ENCODE peak calls at places on chromosomes 12 and 14, in five cellular contexts. R is HepG2, E is body of pancreas, D is right lobe of liver, O is prostate gland. L is an unnamed sample.

GRCh38 chr14:95226801-95227200 is 69.5 kb upstream of the DICER1 start:
- DNase-seq in O (no peak), E (no peak), D (no peak), R (no peak), L (no peak)

GRCh38 chr12:112370868-112371510 is 11.2 kb downstream of the HECTD4 start:
- DNase-seq in O (no peak), E (no peak), D (no peak), R (peak; percentile 39), L (no peak)

GRCh38 chr14:75303415-75303814 is 24.8 kb downstream of the FOS start:
- DNase-seq in D (peak; percentile 52), O (peak; percentile 73), E (peak; percentile 77), R (peak; percentile 66), L (peak; percentile 87)

GRCh38 chr12:96401061-96401871 is 1.0 kb upstream of the CDK17 start:
- DNase-seq in R (peak; percentile 45), O (peak; percentile 20), D (peak; percentile 32), E (peak; percentile 31), L (peak; percentile 84)

GRCh38 chr12:29245246-29245645 is 96.2 kb downstream of the FAR2 start:
- DNase-seq in E (no peak), D (no peak), O (no peak), R (no peak), L (no peak)

GRCh38 chr14:51855234-51855633 is 5.2 kb upstream of the GNG2 start:
- DNase-seq in E (no peak), O (no peak), R (no peak), D (no peak), L (no peak)

GRCh38 chr14:76937181-76938091 is 91.1 kb downstream of the IRF2BPL start:
- DNase-seq in E (no peak), D (no peak), R (no peak), O (no peak), L (no peak)

GRCh38 chr12:65449400-65449799 is 170.9 kb downstream of the MSRB3 start:
- DNase-seq in E (no peak), R (no peak), D (no peak), O (no peak), L (no peak)

GRCh38 chr12:1777798-1778197 is 42.6 kb upstream of the LRTM2 start:
- DNase-seq in D (no peak), E (no peak), R (no peak), O (no peak), L (no peak)

GRCh38 chr12:112812598-112813406 is 21.3 kb downstream of the RPH3A start:
- DNase-seq in O (no peak), R (no peak), D (no peak), E (no peak), L (no peak)

GRCh38 chr12:50221228-50222008 is 54.2 kb upstream of the CERS5 start:
- DNase-seq in R (no peak), E (no peak), D (no peak), O (peak; percentile 53), L (no peak)
- TF ChIP-seq POLR2A in R (no peak), E (no peak), D (no peak), O (peak; percentile 24), L (no peak)

GRCh38 chr14:63852817-63853730 is at the start of gene SYNE2:
- DNase-seq in R (peak; percentile 38), O (peak; percentile 80), E (peak; percentile 82), D (peak; percentile 87), L (peak; percentile 62)
- TF ChIP-seq POLR2A in R (peak; percentile 49), O (peak; percentile 62), E (no peak), D (peak; percentile 1), L (no peak)

GRCh38 chr14:69360438-69361108 is 37.5 kb downstream of the ERH start:
- DNase-seq in E (no peak), O (no peak), D (no peak), R (no peak), L (no peak)

GRCh38 chr14:69363964-69364363 is 34.1 kb downstream of the ERH start:
- DNase-seq in R (no peak), O (no peak), D (no peak), E (no peak), L (no peak)

GRCh38 chr14:69366761-69367160 is 31.3 kb downstream of the ERH start:
- DNase-seq in D (no peak), R (no peak), O (no peak), E (no peak), L (no peak)

GRCh38 chr14:69366069-69366468 is 32.0 kb downstream of the ERH start:
- DNase-seq in E (no peak), R (no peak), D (no peak), O (no peak), L (no peak)

GRCh38 chr14:69363055-69363454 is 35.0 kb downstream of the ERH start:
- DNase-seq in E (no peak), D (no peak), R (peak; percentile 6), O (no peak), L (peak; percentile 12)
- TF ChIP-seq POLR2A in E (no peak), D (no peak), R (no peak), O (no peak), L (no peak)

DNA sequence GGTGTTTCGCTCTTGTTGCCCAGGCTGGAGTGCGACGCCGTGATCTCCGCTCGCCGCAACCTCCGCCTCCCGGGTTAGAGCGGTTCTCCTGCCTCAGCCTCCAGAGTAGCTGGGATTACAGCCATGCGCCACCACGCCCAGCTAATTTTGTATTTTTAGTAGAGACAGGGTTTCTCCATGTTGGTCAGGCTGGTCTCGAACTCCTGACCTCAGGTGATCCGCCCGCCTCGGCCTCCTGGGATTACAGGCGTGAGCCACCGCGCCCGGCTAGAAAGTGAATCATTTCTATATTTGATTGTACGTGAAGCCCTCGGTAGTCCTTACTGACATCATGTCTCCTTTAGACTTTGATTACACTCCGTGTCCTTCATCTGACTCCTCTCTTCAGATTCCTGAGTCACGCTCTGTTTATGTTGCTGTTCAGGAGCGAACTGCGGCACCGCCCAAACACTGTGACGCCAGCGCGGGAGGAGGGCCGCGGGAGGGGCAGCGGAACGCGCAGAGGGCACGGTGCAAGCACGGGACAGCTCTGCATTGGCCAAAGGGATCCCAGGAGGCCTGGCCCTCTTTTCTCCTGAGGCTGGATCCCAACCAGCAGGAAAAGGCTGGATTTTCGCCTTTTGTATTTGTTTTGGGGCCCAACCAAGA is 578 bp upstream of the GABARAPL1 start:
- DNase-seq in O (peak; percentile 98), D (peak; percentile 98), E (peak; percentile 97), R (peak; percentile 95), L (peak; percentile 98)
- TF ChIP-seq POLR2A in O (peak; percentile 93), D (peak; percentile 73), E (peak; percentile 93), R (peak; percentile 53), L (peak; percentile 74)

GRCh38 chr12:116469344-116469743 is 89.8 kb upstream of the MAP1LC3B2 start:
- DNase-seq in D (no peak), R (no peak), E (no peak), O (no peak), L (no peak)
- TF ChIP-seq POLR2A in D (no peak), R (no peak), E (no peak), O (no peak), L (no peak)

DNA sequence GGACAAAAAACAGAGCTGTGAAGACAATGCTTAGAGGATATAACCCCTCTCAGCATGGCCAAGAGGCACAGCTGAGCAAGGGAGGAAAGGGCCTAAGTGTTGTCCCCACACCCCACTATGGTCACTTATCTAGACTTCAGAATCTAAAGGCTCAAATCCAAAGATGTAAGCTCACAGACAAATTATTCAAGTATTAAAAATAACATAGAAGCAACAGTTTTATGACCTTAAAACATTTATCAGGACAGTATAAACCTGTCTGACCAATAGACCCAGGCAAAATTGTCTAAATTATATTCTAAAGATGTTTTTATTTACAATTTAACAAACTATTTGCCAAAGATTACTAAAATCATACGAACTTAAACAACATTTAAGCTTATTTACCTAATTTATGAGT is 28.1 kb upstream of the PRICKLE1 start:
- DNase-seq in D (no peak), O (no peak), R (no peak), E (no peak), L (no peak)
- TF ChIP-seq POLR2A in D (no peak), O (no peak), R (no peak), E (no peak), L (no peak)

DNA sequence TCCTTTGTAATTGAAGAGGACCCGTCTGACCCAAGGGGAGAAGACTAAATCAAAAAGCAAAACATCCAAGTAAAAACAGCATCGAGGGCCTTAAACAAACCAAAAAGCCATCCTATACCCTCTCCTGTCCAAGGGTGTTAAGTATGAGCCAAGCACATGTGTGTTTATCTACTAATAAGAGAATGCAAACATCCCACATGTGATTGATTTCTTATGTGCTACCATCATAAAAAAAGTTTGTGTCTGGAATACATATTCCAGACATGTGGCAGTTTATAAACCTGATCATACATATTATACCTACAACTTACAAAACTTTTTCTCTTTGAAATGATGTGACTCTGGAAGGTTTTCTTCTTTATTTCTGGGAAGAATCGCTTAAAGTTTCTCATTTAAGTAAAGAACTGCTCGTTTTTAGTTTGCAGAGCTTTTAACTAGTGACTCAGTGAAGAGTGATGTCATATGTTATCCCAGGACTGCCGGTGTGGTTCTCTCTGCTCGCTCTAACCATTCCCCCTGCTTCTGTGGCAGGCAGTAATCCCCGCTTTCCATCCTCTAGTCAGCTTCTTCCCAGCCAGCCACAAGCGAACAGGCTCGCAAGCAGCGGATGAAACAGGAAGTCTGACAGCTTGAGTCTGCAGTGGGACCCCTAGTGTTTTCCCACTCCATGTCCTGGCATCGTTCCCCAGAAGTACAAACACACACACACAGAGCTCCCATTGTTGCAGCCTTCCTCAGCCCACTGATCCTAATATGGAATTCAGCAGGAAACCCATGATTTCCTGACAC is 431 bp upstream of the RHOJ start:
- DNase-seq in D (peak; percentile 40), E (peak; percentile 43), O (peak; percentile 36), R (peak; percentile 90), L (no peak)
- TF ChIP-seq POLR2A in D (no peak), E (peak; percentile 35), O (no peak), R (no peak), L (no peak)

GRCh38 chr12:52168019-52168717 is 23.6 kb downstream of the KRT80 start:
- DNase-seq in D (peak; percentile 44), R (peak; percentile 44), O (no peak), E (no peak), L (no peak)
- TF ChIP-seq POLR2A in D (no peak), R (no peak), O (no peak), E (no peak), L (no peak)

L was measured in erythroblast.